ENCODE peak calls at places on chromosomes 6 and 20, in four cellular contexts. W is IMR-90, E is GM06990, T is heart left ventricle. I is an unnamed sample.

GRCh38 chr6:90285611-90286381 is 10.8 kb downstream of the BACH2 start:
- DNase-seq in W (peak), E (peak), T (peak), I (peak)

GRCh38 chr6:28941681-28942448 is 18.1 kb upstream of the TRIM27 start:
- DNase-seq in W (no peak), E (no peak), T (peak), I (no peak)

GRCh38 chr20:63082308-63082938 is 75.7 kb upstream of the BHLHE23 start:
- DNase-seq in W (peak), E (no peak), T (peak), I (peak)

GRCh38 chr6:40962241-40962640 is 76.8 kb downstream of the UNC5CL start:
- DNase-seq in W (peak), E (peak), T (no peak), I (peak)

GRCh38 chr6:69044534-69044933 is 409.5 kb downstream of the ADGRB3 start:
- DNase-seq in W (peak), E (no peak), T (no peak), I (peak)

GRCh38 chr6:28838289-28838633 is 85.5 kb downstream of the TRIM27 start:
- DNase-seq in W (peak), E (no peak), T (peak), I (peak)

GRCh38 chr20:18190466-18191233 is 53.0 kb downstream of the KAT14 start:
- DNase-seq in W (no peak), E (no peak), T (no peak), I (no peak)

GRCh38 chr20:36532388-36532787 is 8.9 kb upstream of the MYL9 start:
- DNase-seq in W (no peak), E (no peak), T (no peak), I (no peak)

GRCh38 chr6:116255246-116255800 is 1.4 kb upstream of the TSPYL4 start:
- DNase-seq in W (no peak), E (no peak), T (no peak), I (peak)

GRCh38 chr6:55174211-55175013 is at the start of gene HCRTR2:
- DNase-seq in W (peak), E (no peak), T (no peak), I (no peak)

GRCh38 chr6:3026811-3027626 is 27.3 kb downstream of the NQO2 start:
- DNase-seq in W (peak), E (peak), T (no peak), I (peak)

GRCh38 chr6:114033606-114034005 is 62.7 kb upstream of the HDAC2 start:
- DNase-seq in W (no peak), E (no peak), T (no peak), I (no peak)

GRCh38 chr20:7622399-7622961 is 317.8 kb downstream of the HAO1 start:
- DNase-seq in W (no peak), E (no peak), T (no peak), I (no peak)

GRCh38 chr6:91149914-91150674 is 563.2 kb upstream of the MAP3K7 start:
- DNase-seq in W (no peak), E (no peak), T (no peak), I (no peak)

GRCh38 chr6:139588076-139588639 is 213.7 kb upstream of the CITED2 start:
- DNase-seq in W (peak), E (no peak), T (no peak), I (peak)

GRCh38 chr6:24831771-24832718 is 33.3 kb upstream of the ARMH2 start:
- DNase-seq in W (peak), E (no peak), T (no peak), I (peak)

GRCh38 chr6:76814496-76815458 is 648.5 kb downstream of the HTR1B start:
- DNase-seq in W (no peak), E (no peak), T (no peak), I (no peak)

GRCh38 chr6:163490826-163491577 is 76.5 kb downstream of the QKI start:
- DNase-seq in W (peak), E (no peak), T (peak), I (peak)

GRCh38 chr20:645318-646106 is 7.5 kb downstream of the SRXN1 start:
- DNase-seq in W (peak), E (peak), T (peak), I (peak)

GRCh38 chr20:58202039-58202438 is 26.4 kb downstream of the ANKRD60 start:
- DNase-seq in W (no peak), E (no peak), T (no peak), I (no peak)

GRCh38 chr6:106519460-106520394 is 109.6 kb downstream of the RTN4IP1 start:
- DNase-seq in W (peak), E (peak), T (no peak), I (peak)

GRCh38 chr20:646107-646867 is 6.7 kb downstream of the SRXN1 start:
- DNase-seq in W (no peak), E (no peak), T (no peak), I (no peak)

GRCh38 chr6:158042245-158042798 is 60.7 kb downstream of the SYNJ2 start:
- DNase-seq in W (peak), E (no peak), T (no peak), I (peak)

GRCh38 chr6:34586327-34587040 is 30.4 kb upstream of the SPDEF start:
- DNase-seq in W (no peak), E (no peak), T (no peak), I (no peak)

GRCh38 chr6:160238786-160239751 is 19.6 kb downstream of the SLC22A2 start:
- DNase-seq in W (no peak), E (no peak), T (no peak), I (peak)

GRCh38 chr6:160240691-160241084 is 17.9 kb downstream of the SLC22A2 start:
- DNase-seq in W (no peak), E (no peak), T (no peak), I (no peak)

GRCh38 chr6:160239929-160240690 is 18.5 kb downstream of the SLC22A2 start:
- DNase-seq in W (no peak), E (no peak), T (no peak), I (no peak)

DNA sequence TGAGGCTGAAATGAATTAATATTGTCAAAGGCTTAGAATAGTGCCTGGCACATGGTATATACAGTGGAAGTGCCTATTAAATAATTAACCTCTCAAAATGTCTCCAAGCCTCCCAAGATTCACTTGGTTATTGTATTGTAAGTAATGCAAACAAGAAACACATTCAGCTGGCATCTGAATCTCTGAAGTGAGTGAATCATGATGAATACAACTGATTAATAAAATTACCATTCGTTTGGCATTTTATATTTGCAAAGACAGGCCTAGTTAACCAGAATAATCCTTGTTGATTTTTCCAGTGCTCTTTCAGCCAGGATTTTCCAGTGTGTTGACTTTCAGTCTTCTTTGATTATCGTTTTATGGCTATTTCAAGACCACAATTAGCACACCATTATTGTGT is 20.4 kb downstream of the SLC22A2 start:
- DNase-seq in W (no peak), E (no peak), T (no peak), I (peak)
- H3K4me3 ChIP-seq in W (no peak), E (no peak), T (no peak), I (no peak)

GRCh38 chr20:2756056-2756611 is 44.3 kb downstream of the CPXM1 start:
- DNase-seq in W (peak), E (no peak), T (no peak), I (peak)
- TF ChIP-seq CTCF in W (peak), E (peak), T (peak), I (peak)

GRCh38 chr6:131322121-131322520 is 186.9 kb downstream of the AKAP7 start:
- DNase-seq in W (no peak), E (no peak), T (no peak), I (no peak)
- H3K4me3 ChIP-seq in W (no peak), E (no peak), T (no peak), I (no peak)

DNA sequence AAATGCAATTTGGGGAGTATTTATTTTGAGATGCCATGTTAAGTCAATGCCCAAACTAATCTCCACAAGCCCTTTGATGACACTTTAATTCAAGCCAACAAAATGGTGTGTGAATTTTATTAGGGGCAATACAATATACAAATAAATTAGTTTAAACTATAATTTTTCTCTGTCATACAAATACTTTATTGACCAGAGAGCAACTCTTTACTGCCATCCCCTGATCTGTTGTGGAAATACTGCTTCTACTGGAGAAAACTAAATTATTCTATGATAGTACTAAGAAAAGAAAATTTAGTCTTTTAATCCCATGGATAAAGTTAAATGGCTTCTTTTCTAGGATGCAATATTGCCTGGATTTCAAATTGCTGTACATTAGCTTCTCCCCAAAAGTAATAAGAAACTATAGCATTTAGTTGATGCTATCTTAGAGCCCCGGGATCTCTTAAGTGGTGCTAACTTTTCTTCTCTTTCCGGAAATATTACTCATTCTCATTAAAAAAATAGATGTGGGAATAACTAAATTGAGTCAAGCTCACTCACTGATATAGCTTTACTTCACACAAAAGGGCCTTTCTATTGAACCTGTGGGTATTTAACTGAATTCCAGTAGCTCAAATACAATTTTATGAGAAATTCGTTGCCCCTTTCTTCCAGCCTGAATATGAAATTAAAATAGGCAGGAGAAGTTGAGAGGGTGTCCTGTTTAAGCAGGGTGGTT is 49.2 kb downstream of the SMPDL3A start:
- DNase-seq in W (peak), E (no peak), T (no peak), I (peak)
- TF ChIP-seq CTCF in W (peak), E (no peak), T (peak), I (peak)

GRCh38 chr6:36963451-36964290 is 9.1 kb downstream of the PI16 start:
- DNase-seq in W (no peak), E (no peak), T (peak), I (no peak)
- H3K4me3 ChIP-seq in W (no peak), E (no peak), T (no peak), I (no peak)

DNA sequence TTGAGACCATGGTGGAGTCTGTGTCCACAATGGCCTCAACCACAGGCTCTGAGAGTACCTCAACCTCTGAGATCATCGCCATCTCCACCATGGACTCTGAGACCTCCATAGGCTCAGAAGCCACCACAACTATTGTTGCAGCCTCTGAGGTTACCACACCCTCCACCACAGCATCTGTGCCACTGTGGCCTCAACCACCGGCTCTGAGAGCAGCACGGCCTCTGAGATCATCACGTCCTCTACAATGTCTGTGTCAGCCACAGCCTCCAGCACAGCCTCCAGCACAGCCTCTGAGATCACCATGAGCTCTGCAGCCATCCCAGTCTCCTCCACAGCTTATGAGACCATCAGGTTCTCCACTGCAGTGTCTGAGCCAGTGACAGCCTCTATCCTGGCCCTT is 19.4 kb upstream of the MUC21 start:
- DNase-seq in W (no peak), E (no peak), T (no peak), I (peak)
- TF ChIP-seq CTCF in W (no peak), E (no peak), T (no peak), I (no peak)